ENCODE peak calls at places on chromosomes 6 and 20, in seven cellular contexts. N is mesenchymal stem cell, Q is IMR-90, P is trophoblast cell, D is H9, U is mesendoderm, K is H1. I is an unnamed sample.

GRCh38 chr6:30349411-30350177 is 4.6 kb downstream of the RPP21 start:
- DNase-seq in N (no peak), Q (no peak), P (no peak), D (no peak), U (no peak), K (no peak), I (no peak)

GRCh38 chr6:80543151-80543550 is 436.7 kb downstream of the BCKDHB start:
- DNase-seq in N (no peak), Q (no peak), P (no peak), D (no peak), U (no peak), K (no peak), I (no peak)

GRCh38 chr6:79137671-79138070 is 59.6 kb upstream of the PHIP start:
- DNase-seq in N (no peak), Q (no peak), P (no peak), D (no peak), U (no peak), K (no peak), I (no peak)

GRCh38 chr6:72403413-72403812 is 218.5 kb upstream of the KCNQ5 start:
- DNase-seq in N (no peak), Q (no peak), P (no peak), D (no peak), U (no peak), K (no peak), I (no peak)

GRCh38 chr6:34460796-34461507 is 4.9 kb upstream of the PACSIN1 start:
- DNase-seq in N (peak), Q (no peak), P (no peak), D (no peak), U (peak), K (no peak), I (no peak)

GRCh38 chr6:128487746-128488145 is 32.7 kb downstream of the PTPRK start:
- DNase-seq in N (peak), Q (peak), P (no peak), D (no peak), U (no peak), K (no peak), I (no peak)

GRCh38 chr6:150281767-150282166 is 87.0 kb upstream of the IYD start:
- DNase-seq in N (no peak), Q (no peak), P (no peak), D (no peak), U (no peak), K (no peak), I (no peak)

GRCh38 chr20:41436679-41437078 is 70.1 kb upstream of the EMILIN3 start:
- DNase-seq in N (peak), Q (peak), P (no peak), D (no peak), U (no peak), K (no peak), I (no peak)

GRCh38 chr20:17895641-17896246 is 72.8 kb downstream of the SNX5 start:
- DNase-seq in N (peak), Q (peak), P (peak), D (no peak), U (no peak), K (no peak), I (no peak)

GRCh38 chr6:16227605-16228004 is 10.8 kb upstream of the GMPR start:
- DNase-seq in N (no peak), Q (no peak), P (no peak), D (no peak), U (no peak), K (no peak), I (no peak)

GRCh38 chr6:62707156-62707555 is 421.1 kb upstream of the KHDRBS2 start:
- DNase-seq in N (no peak), Q (no peak), P (no peak), D (peak), U (peak), K (no peak), I (no peak)

GRCh38 chr6:135535989-135536414 is 38.5 kb upstream of the AHI1 start:
- DNase-seq in N (peak), Q (peak), P (peak), D (no peak), U (peak), K (no peak), I (peak)

GRCh38 chr6:164151161-164151728 is 736.7 kb downstream of the QKI start:
- DNase-seq in N (no peak), Q (no peak), P (no peak), D (no peak), U (peak), K (no peak), I (peak)

GRCh38 chr20:4156411-4156810 is 141.1 kb upstream of the RNF24 start:
- DNase-seq in N (no peak), Q (no peak), P (no peak), D (no peak), U (no peak), K (no peak), I (no peak)

GRCh38 chr6:142138876-142139275 is 6.2 kb downstream of the GJE1 start:
- DNase-seq in N (no peak), Q (no peak), P (no peak), D (no peak), U (no peak), K (no peak), I (no peak)

GRCh38 chr6:74971631-74972030 is 234.2 kb downstream of the COL12A1 start:
- DNase-seq in N (no peak), Q (peak), P (no peak), D (no peak), U (no peak), K (no peak), I (no peak)

GRCh38 chr20:62232764-62233645 is 5.3 kb upstream of the OSBPL2 start:
- DNase-seq in N (no peak), Q (no peak), P (no peak), D (no peak), U (no peak), K (no peak), I (no peak)

GRCh38 chr6:18748314-18748713 is 361.2 kb downstream of the RNF144B start:
- DNase-seq in N (no peak), Q (no peak), P (no peak), D (no peak), U (no peak), K (no peak), I (peak)

GRCh38 chr6:155520078-155520477 is 64.4 kb upstream of the NOX3 start:
- DNase-seq in N (no peak), Q (no peak), P (no peak), D (no peak), U (no peak), K (no peak), I (no peak)

GRCh38 chr6:80094017-80094416 is 12.5 kb upstream of the BCKDHB start:
- DNase-seq in N (peak), Q (peak), P (no peak), D (no peak), U (peak), K (no peak), I (peak)

GRCh38 chr6:156779206-156780116 is 2.3 kb downstream of the ARID1B start:
- DNase-seq in N (peak), Q (no peak), P (peak), D (no peak), U (peak), K (no peak), I (peak)

GRCh38 chr20:58697867-58698703 is 5.5 kb downstream of the NPEPL1 start:
- DNase-seq in N (no peak), Q (no peak), P (no peak), D (peak), U (no peak), K (no peak), I (no peak)

GRCh38 chr6:4956625-4957024 is 47.2 kb downstream of the RPP40 start:
- DNase-seq in N (no peak), Q (no peak), P (no peak), D (no peak), U (no peak), K (no peak), I (no peak)

GRCh38 chr6:149935246-149935645 is 6.6 kb upstream of the ULBP2 start:
- DNase-seq in N (no peak), Q (peak), P (no peak), D (no peak), U (no peak), K (no peak), I (no peak)

GRCh38 chr20:3751664-3752385 is 15.7 kb downstream of the ADISSP start:
- DNase-seq in N (peak), Q (no peak), P (no peak), D (peak), U (peak), K (peak), I (no peak)

GRCh38 chr6:9623985-9624384 is 790.9 kb downstream of the TFAP2A start:
- DNase-seq in N (no peak), Q (peak), P (peak), D (no peak), U (no peak), K (no peak), I (no peak)

GRCh38 chr6:17179246-17180073 is 77.6 kb downstream of the STMND1 start:
- DNase-seq in N (peak), Q (peak), P (no peak), D (no peak), U (no peak), K (no peak), I (no peak)

GRCh38 chr6:153553627-153554026 is 422.5 kb upstream of the RGS17 start:
- DNase-seq in N (peak), Q (no peak), P (no peak), D (peak), U (peak), K (peak), I (peak)

GRCh38 chr6:109759098-109759855 is 68.2 kb downstream of the FIG4 start:
- DNase-seq in N (no peak), Q (no peak), P (no peak), D (no peak), U (no peak), K (no peak), I (no peak)

GRCh38 chr6:1502041-1502440 is 107.7 kb upstream of the FOXC1 start:
- DNase-seq in N (no peak), Q (no peak), P (no peak), D (no peak), U (no peak), K (no peak), I (no peak)

GRCh38 chr20:49608752-49609670 is 41.1 kb upstream of the PTGIS start:
- DNase-seq in N (peak), Q (no peak), P (peak), D (peak), U (peak), K (peak), I (peak)

GRCh38 chr6:35480176-35480575 is 12.0 kb downstream of the RPL10A start:
- DNase-seq in N (no peak), Q (no peak), P (no peak), D (no peak), U (no peak), K (no peak), I (no peak)

GRCh38 chr6:56491606-56492328 is 150.9 kb downstream of the DST start:
- DNase-seq in N (no peak), Q (no peak), P (no peak), D (no peak), U (no peak), K (no peak), I (no peak)

GRCh38 chr6:64672131-64672530 is 1034.9 kb downstream of the EYS start:
- DNase-seq in N (peak), Q (no peak), P (no peak), D (no peak), U (no peak), K (no peak), I (no peak)

GRCh38 chr6:144264270-144265060 is 20.7 kb upstream of the UTRN start:
- DNase-seq in N (peak), Q (peak), P (peak), D (peak), U (peak), K (no peak), I (no peak)

GRCh38 chr6:131290955-131291354 is 155.7 kb downstream of the AKAP7 start:
- DNase-seq in N (no peak), Q (no peak), P (peak), D (no peak), U (peak), K (no peak), I (no peak)

GRCh38 chr20:57650266-57650665 is 30.0 kb upstream of the ZBP1 start:
- DNase-seq in N (no peak), Q (no peak), P (no peak), D (no peak), U (no peak), K (no peak), I (no peak)

GRCh38 chr6:12592634-12593033 is 123.9 kb upstream of the PHACTR1 start:
- DNase-seq in N (no peak), Q (no peak), P (peak), D (no peak), U (peak), K (no peak), I (no peak)

GRCh38 chr6:12587096-12587495 is 129.5 kb upstream of the PHACTR1 start:
- DNase-seq in N (peak), Q (no peak), P (no peak), D (no peak), U (no peak), K (no peak), I (no peak)

GRCh38 chr6:12594541-12594893 is 122.0 kb upstream of the PHACTR1 start:
- DNase-seq in N (peak), Q (no peak), P (no peak), D (no peak), U (no peak), K (no peak), I (no peak)

GRCh38 chr6:12593720-12594540 is 122.6 kb upstream of the PHACTR1 start:
- DNase-seq in N (no peak), Q (no peak), P (no peak), D (no peak), U (no peak), K (no peak), I (no peak)

DNA sequence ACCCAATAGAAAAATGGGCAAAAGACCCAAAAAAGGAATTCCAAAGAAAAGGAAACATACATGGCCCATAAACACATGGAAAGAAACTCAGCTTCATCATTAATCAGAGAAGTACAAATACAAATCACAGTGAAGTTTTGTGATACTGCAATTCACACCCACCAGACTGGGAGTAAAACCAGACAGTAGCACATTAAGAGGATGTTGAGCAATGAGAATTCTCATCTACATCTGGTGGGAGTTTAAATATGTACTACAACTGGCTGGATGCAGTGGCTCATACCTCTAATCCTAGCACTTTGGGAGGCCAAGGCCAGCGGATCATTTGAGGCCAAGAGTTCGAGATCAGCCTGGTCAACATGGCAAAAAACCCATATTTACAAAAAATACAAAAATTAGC is 125.7 kb upstream of the PHACTR1 start:
- DNase-seq in N (peak), Q (no peak), P (no peak), D (no peak), U (no peak), K (no peak), I (no peak)
- H2AK5ac ChIP-seq in N (no peak), Q (no peak), P (no peak), D (no peak), U (no peak), K (no peak), I (no peak)

GRCh38 chr20:45861157-45862075 is 4.0 kb downstream of the ZSWIM3 start:
- DNase-seq in N (no peak), Q (no peak), P (no peak), D (no peak), U (no peak), K (no peak), I (no peak)
- H3K4me2 ChIP-seq in N (no peak), Q (no peak), P (no peak), D (no peak), U (no peak), K (no peak), I (no peak)

DNA sequence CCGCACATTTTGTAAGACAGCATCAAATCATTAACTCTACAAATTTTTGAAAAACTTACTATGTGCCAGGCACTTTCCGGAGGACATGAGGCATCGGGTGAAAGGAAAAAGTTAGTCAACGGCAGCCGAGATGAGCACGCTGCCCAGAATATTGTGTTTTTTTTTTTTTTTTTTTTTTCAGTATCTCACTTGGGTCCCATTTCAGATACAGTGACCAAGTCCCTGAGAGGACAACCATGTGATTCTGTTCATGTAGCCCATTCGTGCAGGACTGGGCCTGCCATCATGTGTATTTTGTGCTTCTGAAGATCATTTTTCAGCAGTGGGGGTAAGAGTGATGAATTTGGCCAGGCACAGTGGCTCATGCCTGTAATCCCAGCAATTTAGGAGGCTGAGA is 1.3 kb downstream of the SLA2 start:
- DNase-seq in N (no peak), Q (no peak), P (no peak), D (no peak), U (no peak), K (no peak), I (no peak)
- H2AK5ac ChIP-seq in N (no peak), Q (no peak), P (no peak), D (no peak), U (no peak), K (no peak), I (no peak)

DNA sequence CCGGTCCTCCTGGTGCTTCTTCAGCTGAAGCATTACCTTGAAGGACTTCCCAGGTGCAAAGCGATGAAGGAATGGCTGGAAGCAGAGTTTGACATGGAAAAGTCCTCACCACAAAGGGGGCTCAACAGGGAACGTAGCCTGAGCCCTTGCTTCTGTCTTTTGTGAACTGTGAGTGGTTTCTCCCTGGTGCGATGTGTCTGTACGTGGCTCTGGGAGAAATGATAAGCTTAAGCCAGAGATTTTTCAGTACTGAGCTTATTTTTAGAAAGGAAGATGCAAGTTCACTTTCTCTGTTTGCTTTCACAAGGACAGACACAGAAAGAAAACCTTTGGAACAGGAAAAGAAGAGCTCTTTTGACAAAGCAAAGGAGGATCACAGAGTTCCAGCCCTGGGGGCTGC is 79.4 kb downstream of the DACT2 start:
- DNase-seq in N (no peak), Q (no peak), P (no peak), D (no peak), U (no peak), K (no peak), I (no peak)
- H3K4me2 ChIP-seq in N (no peak), Q (no peak), P (no peak), D (no peak), U (no peak), K (no peak), I (no peak)

DNA sequence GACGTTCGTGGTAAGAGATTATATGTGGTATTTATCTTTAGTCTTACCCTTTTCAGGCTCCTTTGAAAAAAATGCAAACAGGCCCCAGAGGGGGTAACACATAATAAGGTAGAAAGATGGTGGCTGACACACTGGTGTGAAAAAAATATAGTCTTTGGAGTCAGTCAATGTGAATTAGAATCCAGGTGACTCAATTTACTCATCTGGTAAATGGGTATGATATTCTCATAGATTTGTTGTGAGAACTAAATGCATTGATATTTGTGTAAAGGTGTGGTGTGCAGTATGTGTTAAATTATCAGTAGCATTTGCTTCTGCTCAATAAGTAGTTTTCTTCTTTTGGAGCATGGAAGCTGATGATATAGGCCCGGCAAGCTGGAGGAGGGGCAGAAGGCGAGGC is 25.7 kb downstream of the CD83 start:
- DNase-seq in N (no peak), Q (no peak), P (no peak), D (no peak), U (no peak), K (no peak), I (no peak)
- H2AK5ac ChIP-seq in N (no peak), Q (no peak), P (no peak), D (no peak), U (no peak), K (no peak), I (no peak)

DNA sequence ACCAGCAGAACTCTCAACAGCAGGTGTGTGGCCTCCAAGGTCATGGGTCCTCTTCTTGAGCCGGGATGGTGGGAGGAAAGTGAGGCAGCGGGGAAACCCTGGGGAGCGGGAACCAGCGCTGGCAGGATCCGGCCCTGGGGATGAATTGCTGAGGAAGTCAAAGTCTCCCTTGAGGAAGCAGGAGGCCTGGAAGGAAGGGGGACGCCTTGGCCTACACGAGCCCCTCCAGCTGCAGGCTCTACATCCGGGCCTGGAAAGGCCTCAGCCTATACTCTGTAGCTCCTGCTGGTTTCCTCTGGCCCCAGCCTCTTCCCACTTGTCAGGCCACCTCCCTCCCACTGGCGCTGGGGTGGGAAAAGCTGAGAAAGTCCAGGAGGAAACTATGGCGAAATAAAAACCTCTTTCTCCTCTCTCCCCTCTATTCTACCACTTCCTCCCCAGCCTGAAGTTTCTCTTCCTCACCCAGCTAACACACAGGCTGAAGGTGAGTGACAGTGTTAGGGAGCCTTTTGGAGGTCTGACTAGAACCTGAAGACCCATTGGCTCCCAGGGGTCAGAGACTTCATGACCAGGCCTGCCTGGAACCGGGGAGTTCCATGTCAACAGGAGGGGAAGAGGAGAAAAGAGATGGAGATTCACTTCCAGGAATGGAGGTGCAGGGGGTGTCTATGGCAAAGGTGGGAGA is 14.8 kb downstream of the TREML2 start:
- DNase-seq in N (no peak), Q (no peak), P (no peak), D (no peak), U (no peak), K (no peak), I (no peak)
- H3K4me2 ChIP-seq in N (no peak), Q (no peak), P (no peak), D (no peak), U (no peak), K (no peak), I (no peak)

I was measured in neuronal stem cell.